ENCODE peak calls at places on chromosomes 6 and 20, in four cellular contexts. V is heart right ventricle, T is nephron progenitor cell, Z is stromal cell of bone marrow. P is an unnamed sample.

GRCh38 chr6:11241793-11242201 is 9.3 kb upstream of the NEDD9 start:
- DNase-seq in V (peak), T (peak), Z (no peak), P (no peak)

GRCh38 chr6:31058128-31058894 is 48.0 kb downstream of the MUC22 start:
- DNase-seq in V (no peak), T (no peak), Z (peak), P (no peak)

GRCh38 chr6:145091102-145091826 is 644.1 kb downstream of the EPM2A start:
- DNase-seq in V (no peak), T (no peak), Z (no peak), P (no peak)

GRCh38 chr6:24284006-24284405 is 73.9 kb downstream of the DCDC2 start:
- DNase-seq in V (no peak), T (no peak), Z (no peak), P (no peak)

GRCh38 chr6:143647191-143647590 is 30.6 kb upstream of the PHACTR2 start:
- DNase-seq in V (no peak), T (no peak), Z (no peak), P (no peak)

GRCh38 chr6:143950874-143951273 is 57.2 kb downstream of the PLAGL1 start:
- DNase-seq in V (no peak), T (no peak), Z (no peak), P (no peak)

GRCh38 chr20:47380481-47380880 is 24.0 kb upstream of the ZMYND8 start:
- DNase-seq in V (no peak), T (no peak), Z (no peak), P (no peak)

GRCh38 chr20:48709292-48709691 is 118.5 kb downstream of the PREX1 start:
- DNase-seq in V (no peak), T (no peak), Z (no peak), P (no peak)

GRCh38 chr20:14830466-14830865 is 493.1 kb upstream of the FLRT3 start:
- DNase-seq in V (no peak), T (no peak), Z (no peak), P (no peak)

P was measured in stimulated activated naive CD4-positive, alpha-beta T cell.